ENCODE peak calls at places on chromosome 17, in eight cellular contexts. One of them, this sample, is unnamed.

GRCh38 chr17:34416116-34416515 is 53.1 kb upstream of the CCL1 start:
- DNase-seq in stimulated activated CD4-positive, alpha-beta T cell treated with anti-CD3 and anti-CD28 coated beads, Interleukin-4, amount 100 ng/mL, for 4 hours: no peak
- DNase-seq in GM23338: no peak
- DNase-seq in foreskin melanocyte: no peak
- DNase-seq in HTR-8/SVneo: no peak
- DNase-seq in brain microvascular endothelial cell: no peak
- DNase-seq in dorsolateral prefrontal cortex: no peak
- DNase-seq in colonic mucosa: no peak
- DNase-seq in this sample: no peak

GRCh38 chr17:30002088-30002487 is 60.7 kb downstream of the EFCAB5 start:
- DNase-seq in stimulated activated CD4-positive, alpha-beta T cell treated with anti-CD3 and anti-CD28 coated beads, Interleukin-4, amount 100 ng/mL, for 4 hours: no peak
- DNase-seq in GM23338: no peak
- DNase-seq in foreskin melanocyte: no peak
- DNase-seq in HTR-8/SVneo: no peak
- DNase-seq in brain microvascular endothelial cell: no peak
- DNase-seq in dorsolateral prefrontal cortex: no peak
- DNase-seq in colonic mucosa: no peak
- DNase-seq in this sample: no peak

GRCh38 chr17:7650509-7651096 is at the start of gene ATP1B2:
- DNase-seq in stimulated activated CD4-positive, alpha-beta T cell treated with anti-CD3 and anti-CD28 coated beads, Interleukin-4, amount 100 ng/mL, for 4 hours: peak; percentile 64
- DNase-seq in GM23338: peak; percentile 99
- DNase-seq in foreskin melanocyte: no peak
- DNase-seq in HTR-8/SVneo: peak; percentile 82
- DNase-seq in brain microvascular endothelial cell: peak; percentile 16
- DNase-seq in dorsolateral prefrontal cortex: peak; percentile 77
- DNase-seq in colonic mucosa: peak; percentile 70
- DNase-seq in this sample: no peak

GRCh38 chr17:731943-732787 is at the start of gene TLCD3A:
- DNase-seq in stimulated activated CD4-positive, alpha-beta T cell treated with anti-CD3 and anti-CD28 coated beads, Interleukin-4, amount 100 ng/mL, for 4 hours: peak; percentile 52
- DNase-seq in GM23338: peak; percentile 71
- DNase-seq in foreskin melanocyte: peak; percentile 15
- DNase-seq in HTR-8/SVneo: peak; percentile 69
- DNase-seq in brain microvascular endothelial cell: peak; percentile 13
- DNase-seq in dorsolateral prefrontal cortex: no peak
- DNase-seq in colonic mucosa: peak; percentile 77
- DNase-seq in this sample: no peak

GRCh38 chr17:60747069-60747808 is 69.6 kb downstream of the BCAS3 start:
- DNase-seq in stimulated activated CD4-positive, alpha-beta T cell treated with anti-CD3 and anti-CD28 coated beads, Interleukin-4, amount 100 ng/mL, for 4 hours: no peak
- DNase-seq in GM23338: peak; percentile 71
- DNase-seq in foreskin melanocyte: peak; percentile 65
- DNase-seq in HTR-8/SVneo: no peak
- DNase-seq in brain microvascular endothelial cell: no peak
- DNase-seq in dorsolateral prefrontal cortex: no peak
- DNase-seq in colonic mucosa: no peak
- DNase-seq in this sample: no peak

GRCh38 chr17:82400830-82401229 is 17.3 kb upstream of the HEXD start:
- DNase-seq in stimulated activated CD4-positive, alpha-beta T cell treated with anti-CD3 and anti-CD28 coated beads, Interleukin-4, amount 100 ng/mL, for 4 hours: peak; percentile 35
- DNase-seq in GM23338: no peak
- DNase-seq in foreskin melanocyte: no peak
- DNase-seq in HTR-8/SVneo: no peak
- DNase-seq in brain microvascular endothelial cell: no peak
- DNase-seq in dorsolateral prefrontal cortex: no peak
- DNase-seq in colonic mucosa: peak; percentile 35
- DNase-seq in this sample: no peak

GRCh38 chr17:42613699-42614295 is 4.3 kb downstream of the TUBG1 start:
- DNase-seq in stimulated activated CD4-positive, alpha-beta T cell treated with anti-CD3 and anti-CD28 coated beads, Interleukin-4, amount 100 ng/mL, for 4 hours: no peak
- DNase-seq in GM23338: no peak
- DNase-seq in foreskin melanocyte: no peak
- DNase-seq in HTR-8/SVneo: no peak
- DNase-seq in brain microvascular endothelial cell: no peak
- DNase-seq in dorsolateral prefrontal cortex: no peak
- DNase-seq in colonic mucosa: no peak
- DNase-seq in this sample: no peak

GRCh38 chr17:47253541-47254402 is at the start of gene ITGB3:
- DNase-seq in stimulated activated CD4-positive, alpha-beta T cell treated with anti-CD3 and anti-CD28 coated beads, Interleukin-4, amount 100 ng/mL, for 4 hours: peak; percentile 58
- DNase-seq in GM23338: peak; percentile 90
- DNase-seq in foreskin melanocyte: no peak
- DNase-seq in HTR-8/SVneo: peak; percentile 79
- DNase-seq in brain microvascular endothelial cell: peak; percentile 55
- DNase-seq in dorsolateral prefrontal cortex: no peak
- DNase-seq in colonic mucosa: peak; percentile 71
- DNase-seq in this sample: no peak

GRCh38 chr17:40499551-40500189 is 1.8 kb downstream of the TNS4 start:
- DNase-seq in stimulated activated CD4-positive, alpha-beta T cell treated with anti-CD3 and anti-CD28 coated beads, Interleukin-4, amount 100 ng/mL, for 4 hours: no peak
- DNase-seq in GM23338: peak; percentile 94
- DNase-seq in foreskin melanocyte: peak; percentile 36
- DNase-seq in HTR-8/SVneo: peak; percentile 66
- DNase-seq in brain microvascular endothelial cell: peak; percentile 55
- DNase-seq in dorsolateral prefrontal cortex: peak; percentile 38
- DNase-seq in colonic mucosa: peak; percentile 95
- DNase-seq in this sample: peak; percentile 78

GRCh38 chr17:13508916-13509315 is 92.8 kb downstream of the HS3ST3A1 start:
- DNase-seq in stimulated activated CD4-positive, alpha-beta T cell treated with anti-CD3 and anti-CD28 coated beads, Interleukin-4, amount 100 ng/mL, for 4 hours: no peak
- DNase-seq in GM23338: no peak
- DNase-seq in foreskin melanocyte: no peak
- DNase-seq in HTR-8/SVneo: no peak
- DNase-seq in brain microvascular endothelial cell: no peak
- DNase-seq in dorsolateral prefrontal cortex: no peak
- DNase-seq in colonic mucosa: no peak
- DNase-seq in this sample: no peak

GRCh38 chr17:31882571-31882970 is 18.9 kb downstream of the UTP6 start:
- DNase-seq in stimulated activated CD4-positive, alpha-beta T cell treated with anti-CD3 and anti-CD28 coated beads, Interleukin-4, amount 100 ng/mL, for 4 hours: no peak
- DNase-seq in GM23338: no peak
- DNase-seq in foreskin melanocyte: no peak
- DNase-seq in HTR-8/SVneo: no peak
- DNase-seq in brain microvascular endothelial cell: no peak
- DNase-seq in dorsolateral prefrontal cortex: no peak
- DNase-seq in colonic mucosa: no peak
- DNase-seq in this sample: no peak

GRCh38 chr17:5565808-5566207 is 18.5 kb downstream of the NLRP1 start:
- DNase-seq in stimulated activated CD4-positive, alpha-beta T cell treated with anti-CD3 and anti-CD28 coated beads, Interleukin-4, amount 100 ng/mL, for 4 hours: no peak
- DNase-seq in GM23338: no peak
- DNase-seq in foreskin melanocyte: no peak
- DNase-seq in HTR-8/SVneo: no peak
- DNase-seq in brain microvascular endothelial cell: no peak
- DNase-seq in dorsolateral prefrontal cortex: no peak
- DNase-seq in colonic mucosa: no peak
- DNase-seq in this sample: no peak

GRCh38 chr17:39199673-39199985 is 454 bp upstream of the RPL19 start:
- DNase-seq in stimulated activated CD4-positive, alpha-beta T cell treated with anti-CD3 and anti-CD28 coated beads, Interleukin-4, amount 100 ng/mL, for 4 hours: no peak
- DNase-seq in GM23338: no peak
- DNase-seq in foreskin melanocyte: no peak
- DNase-seq in HTR-8/SVneo: no peak
- DNase-seq in brain microvascular endothelial cell: no peak
- DNase-seq in dorsolateral prefrontal cortex: no peak
- DNase-seq in colonic mucosa: no peak
- DNase-seq in this sample: no peak

GRCh38 chr17:69474171-69474831 is 59.8 kb downstream of the MAP2K6 start:
- DNase-seq in stimulated activated CD4-positive, alpha-beta T cell treated with anti-CD3 and anti-CD28 coated beads, Interleukin-4, amount 100 ng/mL, for 4 hours: no peak
- DNase-seq in GM23338: no peak
- DNase-seq in foreskin melanocyte: no peak
- DNase-seq in HTR-8/SVneo: no peak
- DNase-seq in brain microvascular endothelial cell: no peak
- DNase-seq in dorsolateral prefrontal cortex: no peak
- DNase-seq in colonic mucosa: no peak
- DNase-seq in this sample: peak; percentile 76

GRCh38 chr17:72719582-72720493 is 372.6 kb downstream of the SLC39A11 start:
- DNase-seq in stimulated activated CD4-positive, alpha-beta T cell treated with anti-CD3 and anti-CD28 coated beads, Interleukin-4, amount 100 ng/mL, for 4 hours: peak; percentile 15
- DNase-seq in GM23338: no peak
- DNase-seq in foreskin melanocyte: peak; percentile 87
- DNase-seq in HTR-8/SVneo: no peak
- DNase-seq in brain microvascular endothelial cell: peak; percentile 91
- DNase-seq in dorsolateral prefrontal cortex: no peak
- DNase-seq in colonic mucosa: no peak
- DNase-seq in this sample: no peak